ENCODE peak calls at places on chromosomes 16 and 17, in eight cellular contexts. B is suprapubic skin, P is heart right ventricle, V is upper lobe of right lung, X is AG04450, T is A549, E is lower lobe of right lung, A is cardiac muscle cell. J is an unnamed sample.

GRCh38 chr17:20211246-20211645 is 202.1 kb downstream of the SPECC1 start:
- DNase-seq in E (no peak), A (no peak), X (no peak), B (no peak), T (no peak), V (no peak), P (no peak), J (no peak)

GRCh38 chr17:6853764-6854442 is 22.4 kb upstream of the TEKT1 start:
- DNase-seq in P (no peak), A (no peak), T (peak; percentile 46), X (no peak), E (no peak), B (no peak), V (no peak), J (no peak)

GRCh38 chr16:66928702-66929388 is 3.5 kb upstream of the RRAD start:
- DNase-seq in V (no peak), P (no peak), E (no peak), B (no peak), T (no peak), X (no peak), A (peak; percentile 68), J (no peak)

GRCh38 chr16:57113042-57113453 is 20.7 kb downstream of the CPNE2 start:
- DNase-seq in P (no peak), B (no peak), T (no peak), V (no peak), E (no peak), A (no peak), X (no peak), J (no peak)

GRCh38 chr17:73747221-73748002 is 103.2 kb upstream of the SDK2 start:
- DNase-seq in X (no peak), P (peak; percentile 47), A (no peak), V (no peak), E (no peak), B (no peak), T (no peak), J (no peak)

GRCh38 chr16:81466351-81466960 is 21.8 kb downstream of the CMIP start:
- DNase-seq in V (no peak), E (no peak), T (no peak), B (no peak), A (no peak), P (no peak), X (no peak), J (no peak)

GRCh38 chr16:89113661-89114060 is 20.0 kb downstream of the ACSF3 start:
- DNase-seq in P (no peak), T (no peak), E (peak; percentile 39), V (peak; percentile 53), X (no peak), B (no peak), A (no peak), J (no peak)

GRCh38 chr17:7137182-7137943 is 22.7 kb upstream of the ASGR2 start:
- DNase-seq in B (no peak), E (peak; percentile 68), A (no peak), V (peak; percentile 70), T (no peak), X (no peak), P (no peak), J (no peak)

GRCh38 chr16:74034862-74035261 is 261.8 kb upstream of the PSMD7 start:
- DNase-seq in A (peak; percentile 47), P (no peak), E (no peak), T (peak; percentile 14), X (no peak), B (no peak), V (no peak), J (no peak)

GRCh38 chr16:70723740-70724145 is 37.9 kb upstream of the MTSS2 start:
- DNase-seq in B (no peak), X (no peak), E (no peak), V (no peak), A (no peak), T (no peak), P (no peak), J (no peak)

GRCh38 chr16:50808929-50809538 is 67.1 kb downstream of the CYLD start:
- DNase-seq in P (no peak), T (no peak), V (no peak), B (no peak), A (no peak), X (no peak), E (no peak), J (no peak)

GRCh38 chr17:67211742-67212141 is 33.3 kb downstream of the HELZ start:
- DNase-seq in B (no peak), V (no peak), X (no peak), E (no peak), A (no peak), T (no peak), P (no peak), J (no peak)

GRCh38 chr17:36935681-36936454 is 1.4 kb upstream of the LHX1 start:
- DNase-seq in B (no peak), X (no peak), T (peak; percentile 80), P (no peak), A (peak; percentile 52), V (no peak), E (no peak), J (no peak)

GRCh38 chr16:49487746-49488145 is 114.1 kb downstream of the C16orf78 start:
- DNase-seq in V (peak; percentile 33), X (no peak), B (no peak), T (no peak), E (peak; percentile 22), A (no peak), P (no peak), J (no peak)

GRCh38 chr17:63740464-63741181 is 976 bp downstream of the STRADA start:
- DNase-seq in V (no peak), X (no peak), T (no peak), A (no peak), E (no peak), B (no peak), P (no peak), J (no peak)

GRCh38 chr16:25834101-25834500 is 142.3 kb downstream of the HS3ST4 start:
- DNase-seq in T (no peak), X (no peak), P (no peak), E (no peak), B (no peak), A (no peak), V (no peak), J (no peak)

GRCh38 chr16:25841776-25842175 is 150.0 kb downstream of the HS3ST4 start:
- DNase-seq in V (no peak), E (no peak), A (no peak), B (no peak), P (no peak), T (no peak), X (no peak), J (no peak)

DNA sequence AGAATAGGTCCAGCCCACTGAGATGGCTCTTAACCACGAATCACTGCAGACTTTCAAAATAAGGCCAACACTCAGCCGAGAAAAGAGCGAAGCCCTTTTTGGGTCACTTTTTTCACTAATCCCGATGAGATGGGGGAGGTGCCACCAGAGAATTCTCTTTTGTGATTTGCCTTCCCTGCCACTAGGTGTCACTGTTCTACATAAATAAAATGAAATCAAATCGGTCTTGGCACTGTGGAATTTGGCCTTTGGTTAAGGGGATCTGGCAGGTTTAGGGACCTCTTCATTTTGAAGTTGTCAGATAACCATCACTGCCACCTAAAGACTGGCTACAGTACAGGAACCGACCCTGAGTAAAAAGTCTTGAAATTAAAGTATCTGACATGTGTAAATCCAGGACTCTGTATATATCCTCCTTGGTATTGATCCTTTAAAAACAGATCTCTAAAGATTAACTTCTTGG is 147.0 kb downstream of the HS3ST4 start:
- DNase-seq in X (peak; percentile 13), E (no peak), A (peak; percentile 69), T (peak; percentile 19), P (peak; percentile 10), V (no peak), B (no peak), J (peak; percentile 52)
- TF ChIP-seq CTCF in X (peak; percentile 69), E (peak; percentile 69), A (peak; percentile 70), T (peak; percentile 66), P (peak; percentile 81), V (peak; percentile 74), B (peak; percentile 35), J (peak; percentile 84)

DNA sequence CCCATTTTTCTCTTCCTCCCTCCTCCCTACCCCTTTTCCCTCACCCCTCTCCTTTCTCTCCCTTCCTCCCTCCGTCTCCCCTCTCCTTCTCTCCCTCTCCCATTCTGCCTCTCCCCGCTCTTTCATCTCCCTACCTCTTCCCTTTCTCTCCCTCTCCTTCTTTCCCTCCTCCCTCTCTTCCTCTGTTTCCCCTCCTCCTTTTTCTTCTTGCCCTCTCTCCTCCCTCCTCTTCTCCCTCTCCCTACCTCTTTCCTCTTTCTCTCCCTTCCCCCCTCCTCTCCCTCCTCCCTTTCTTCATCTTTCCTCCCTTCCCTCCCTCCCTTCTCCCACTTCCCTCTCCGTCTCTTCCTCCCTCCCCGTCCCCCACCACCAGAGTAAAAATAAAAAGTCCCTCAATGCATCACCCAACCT is 10.5 kb downstream of the CHD9NB start:
- DNase-seq in P (no peak), E (no peak), T (no peak), V (no peak), X (no peak), A (no peak), B (no peak), J (no peak)
- H3K27ac ChIP-seq in P (peak overlapping the region; percentile 61), E (no peak overlapping the region), T (no peak overlapping the region), V (no peak overlapping the region), X (no peak overlapping the region), A (no peak overlapping the region), B (peak overlapping the region; percentile 88), J (no peak overlapping the region)

GRCh38 chr16:10940501-10941079 is 1.7 kb downstream of the DEXI start:
- DNase-seq in P (no peak), T (no peak), B (no peak), V (peak; percentile 65), A (no peak), X (no peak), E (no peak), J (no peak)

GRCh38 chr16:10944249-10945064 is at the start of gene CLEC16A:
- DNase-seq in P (peak; percentile 98), X (peak; percentile 92), A (peak; percentile 98), E (peak; percentile 99), V (peak; percentile 99), T (peak; percentile 94), B (peak; percentile 99), J (peak; percentile 92)

GRCh38 chr16:10945065-10945787 is 862 bp downstream of the CLEC16A start:
- DNase-seq in P (no peak), X (no peak), E (no peak), V (no peak), T (no peak), A (no peak), B (no peak), J (no peak)

GRCh38 chr16:10941127-10941933 is 938 bp downstream of the DEXI start:
- DNase-seq in A (no peak), B (no peak), X (no peak), V (peak; percentile 70), E (no peak), T (no peak), P (no peak), J (no peak)

GRCh38 chr16:10942352-10943297 is at the start of gene DEXI:
- DNase-seq in T (peak; percentile 98), X (peak; percentile 66), A (peak; percentile 96), P (peak; percentile 95), B (peak; percentile 96), E (peak; percentile 95), V (peak; percentile 98), J (peak; percentile 93)
- TF ChIP-seq CTCF in T (no peak), X (no peak), A (no peak), P (peak; percentile 41), B (peak; percentile 3), E (peak; percentile 40), V (peak; percentile 40), J (no peak)

DNA sequence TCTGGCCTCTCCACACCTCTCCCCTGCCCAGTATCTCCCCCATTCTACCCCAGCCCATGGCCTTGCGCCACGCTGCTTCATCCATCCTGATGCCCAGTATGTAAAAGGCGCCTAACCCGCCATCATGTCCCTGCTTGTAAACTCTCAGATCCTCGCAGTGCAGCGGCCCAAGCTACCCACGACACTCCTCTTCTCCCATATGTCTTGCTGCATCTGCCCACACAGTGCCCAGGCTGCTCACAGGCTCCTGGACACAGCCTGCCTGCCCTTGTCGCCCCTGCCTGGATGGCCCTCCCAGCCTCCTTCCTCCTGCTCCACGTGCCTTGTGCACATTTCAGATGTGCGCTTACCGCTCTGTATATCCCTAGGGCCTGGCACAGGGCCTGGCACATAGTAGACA is 129.0 kb downstream of the CLEC16A start:
- DNase-seq in E (no peak), V (no peak), P (no peak), A (no peak), B (no peak), T (no peak), X (no peak), J (no peak)
- H3K27ac ChIP-seq in E (no peak overlapping the region), V (no peak overlapping the region), P (no peak overlapping the region), A (no peak overlapping the region), B (no peak overlapping the region), T (no peak overlapping the region), X (no peak overlapping the region), J (no peak overlapping the region)

J was measured in CD8-positive, alpha-beta T cell.